ENCODE peak calls at places on chromosomes 2 and 18, in six cellular contexts. One of them, this sample, is unnamed.
A peak's percentile ranks its signal among the peaks of the same experiment; 100 is the strongest.

GRCh38 chr18:41657189-41657588 is 297.8 kb upstream of the PIK3C3 start:
- DNase-seq in RPMI7951: no peak
- DNase-seq in HFF-Myc: no peak
- DNase-seq in H4: no peak
- DNase-seq in activated T-helper 1 cell treated with anti-CD3 and anti-CD28 coated beads, Interleukin-2, amount 50 U/mL, for 16 hours: no peak
- DNase-seq in AML-193: no peak
- DNase-seq in this sample: no peak

GRCh38 chr2:238841542-238842181 is 6.2 kb upstream of the TWIST2 start:
- DNase-seq in RPMI7951: peak; percentile 36
- DNase-seq in HFF-Myc: peak; percentile 93
- DNase-seq in H4: no peak
- DNase-seq in activated T-helper 1 cell treated with anti-CD3 and anti-CD28 coated beads, Interleukin-2, amount 50 U/mL, for 16 hours: no peak
- DNase-seq in AML-193: no peak
- DNase-seq in this sample: no peak

GRCh38 chr2:127421116-127421800 is 3.0 kb downstream of the PROC start:
- DNase-seq in RPMI7951: no peak
- DNase-seq in HFF-Myc: no peak
- DNase-seq in H4: no peak
- DNase-seq in activated T-helper 1 cell treated with anti-CD3 and anti-CD28 coated beads, Interleukin-2, amount 50 U/mL, for 16 hours: no peak
- DNase-seq in AML-193: no peak
- DNase-seq in this sample: peak; percentile 13

GRCh38 chr2:237465515-237466227 is 21.4 kb upstream of the MLPH start:
- DNase-seq in RPMI7951: peak; percentile 98
- DNase-seq in HFF-Myc: no peak
- DNase-seq in H4: peak; percentile 78
- DNase-seq in activated T-helper 1 cell treated with anti-CD3 and anti-CD28 coated beads, Interleukin-2, amount 50 U/mL, for 16 hours: no peak
- DNase-seq in AML-193: no peak
- DNase-seq in this sample: no peak

GRCh38 chr2:219727771-219728429 is 100.5 kb downstream of the SLC4A3 start:
- DNase-seq in RPMI7951: no peak
- DNase-seq in HFF-Myc: no peak
- DNase-seq in H4: no peak
- DNase-seq in activated T-helper 1 cell treated with anti-CD3 and anti-CD28 coated beads, Interleukin-2, amount 50 U/mL, for 16 hours: no peak
- DNase-seq in AML-193: no peak
- DNase-seq in this sample: no peak

GRCh38 chr18:3478262-3478978 is 28.4 kb downstream of the TGIF1 start:
- DNase-seq in RPMI7951: no peak
- DNase-seq in HFF-Myc: no peak
- DNase-seq in H4: no peak
- DNase-seq in activated T-helper 1 cell treated with anti-CD3 and anti-CD28 coated beads, Interleukin-2, amount 50 U/mL, for 16 hours: no peak
- DNase-seq in AML-193: peak; percentile 66
- DNase-seq in this sample: no peak

GRCh38 chr2:102392942-102393341 is 30.0 kb upstream of the IL18RAP start:
- DNase-seq in RPMI7951: no peak
- DNase-seq in HFF-Myc: no peak
- DNase-seq in H4: no peak
- DNase-seq in activated T-helper 1 cell treated with anti-CD3 and anti-CD28 coated beads, Interleukin-2, amount 50 U/mL, for 16 hours: no peak
- DNase-seq in AML-193: no peak
- DNase-seq in this sample: no peak

GRCh38 chr2:53787911-53788289 is 1.1 kb downstream of the ERLEC1 start:
- DNase-seq in RPMI7951: peak; percentile 11
- DNase-seq in HFF-Myc: no peak
- DNase-seq in H4: no peak
- DNase-seq in activated T-helper 1 cell treated with anti-CD3 and anti-CD28 coated beads, Interleukin-2, amount 50 U/mL, for 16 hours: no peak
- DNase-seq in AML-193: peak; percentile 14
- DNase-seq in this sample: no peak

GRCh38 chr18:12304351-12305210 is 3.5 kb upstream of the TUBB6 start:
- DNase-seq in RPMI7951: no peak
- DNase-seq in HFF-Myc: no peak
- DNase-seq in H4: no peak
- DNase-seq in activated T-helper 1 cell treated with anti-CD3 and anti-CD28 coated beads, Interleukin-2, amount 50 U/mL, for 16 hours: no peak
- DNase-seq in AML-193: no peak
- DNase-seq in this sample: peak; percentile 76

GRCh38 chr2:160109939-160110673 is 47.7 kb upstream of the PLA2R1 start:
- DNase-seq in RPMI7951: peak; percentile 82
- DNase-seq in HFF-Myc: peak; percentile 59
- DNase-seq in H4: peak; percentile 74
- DNase-seq in activated T-helper 1 cell treated with anti-CD3 and anti-CD28 coated beads, Interleukin-2, amount 50 U/mL, for 16 hours: no peak
- DNase-seq in AML-193: peak; percentile 70
- DNase-seq in this sample: peak; percentile 56

GRCh38 chr2:235605306-235605998 is 111.6 kb downstream of the AGAP1 start:
- DNase-seq in RPMI7951: peak; percentile 96
- DNase-seq in HFF-Myc: peak; percentile 87
- DNase-seq in H4: peak; percentile 90
- DNase-seq in activated T-helper 1 cell treated with anti-CD3 and anti-CD28 coated beads, Interleukin-2, amount 50 U/mL, for 16 hours: no peak
- DNase-seq in AML-193: no peak
- DNase-seq in this sample: no peak

GRCh38 chr2:45577426-45577825 is 33.6 kb downstream of the SRBD1 start:
- DNase-seq in RPMI7951: no peak
- DNase-seq in HFF-Myc: no peak
- DNase-seq in H4: no peak
- DNase-seq in activated T-helper 1 cell treated with anti-CD3 and anti-CD28 coated beads, Interleukin-2, amount 50 U/mL, for 16 hours: no peak
- DNase-seq in AML-193: no peak
- DNase-seq in this sample: no peak

GRCh38 chr2:64399521-64399920 is 54.4 kb upstream of the LGALSL start:
- DNase-seq in RPMI7951: no peak
- DNase-seq in HFF-Myc: no peak
- DNase-seq in H4: no peak
- DNase-seq in activated T-helper 1 cell treated with anti-CD3 and anti-CD28 coated beads, Interleukin-2, amount 50 U/mL, for 16 hours: no peak
- DNase-seq in AML-193: no peak
- DNase-seq in this sample: no peak

GRCh38 chr2:871175-871727 is 79.4 kb upstream of the SNTG2 start:
- DNase-seq in RPMI7951: no peak
- DNase-seq in HFF-Myc: no peak
- DNase-seq in H4: no peak
- DNase-seq in activated T-helper 1 cell treated with anti-CD3 and anti-CD28 coated beads, Interleukin-2, amount 50 U/mL, for 16 hours: no peak
- DNase-seq in AML-193: no peak
- DNase-seq in this sample: no peak

GRCh38 chr18:79405781-79406575 is 10.2 kb downstream of the NFATC1 start:
- DNase-seq in RPMI7951: no peak
- DNase-seq in HFF-Myc: no peak
- DNase-seq in H4: no peak
- DNase-seq in activated T-helper 1 cell treated with anti-CD3 and anti-CD28 coated beads, Interleukin-2, amount 50 U/mL, for 16 hours: peak; percentile 73
- DNase-seq in AML-193: peak; percentile 67
- DNase-seq in this sample: no peak

GRCh38 chr18:13369756-13370510 is 151.4 kb downstream of the LDLRAD4 start:
- DNase-seq in RPMI7951: peak; percentile 8
- DNase-seq in HFF-Myc: no peak
- DNase-seq in H4: no peak
- DNase-seq in activated T-helper 1 cell treated with anti-CD3 and anti-CD28 coated beads, Interleukin-2, amount 50 U/mL, for 16 hours: no peak
- DNase-seq in AML-193: no peak
- DNase-seq in this sample: no peak

GRCh38 chr2:12109363-12110017 is 363.1 kb downstream of the LPIN1 start:
- DNase-seq in RPMI7951: no peak
- DNase-seq in HFF-Myc: no peak
- DNase-seq in H4: no peak
- DNase-seq in activated T-helper 1 cell treated with anti-CD3 and anti-CD28 coated beads, Interleukin-2, amount 50 U/mL, for 16 hours: no peak
- DNase-seq in AML-193: no peak
- DNase-seq in this sample: no peak

GRCh38 chr2:150679456-150680120 is 192.1 kb upstream of the RND3 start:
- DNase-seq in RPMI7951: peak; percentile 21
- DNase-seq in HFF-Myc: no peak
- DNase-seq in H4: no peak
- DNase-seq in activated T-helper 1 cell treated with anti-CD3 and anti-CD28 coated beads, Interleukin-2, amount 50 U/mL, for 16 hours: no peak
- DNase-seq in AML-193: no peak
- DNase-seq in this sample: no peak

GRCh38 chr2:172643142-172643541 is 87.3 kb downstream of the PDK1 start:
- DNase-seq in RPMI7951: peak; percentile 43
- DNase-seq in HFF-Myc: peak; percentile 65
- DNase-seq in H4: peak; percentile 17
- DNase-seq in activated T-helper 1 cell treated with anti-CD3 and anti-CD28 coated beads, Interleukin-2, amount 50 U/mL, for 16 hours: no peak
- DNase-seq in AML-193: no peak
- DNase-seq in this sample: no peak

GRCh38 chr2:161586517-161587167 is 37.6 kb upstream of the SLC4A10 start:
- DNase-seq in RPMI7951: peak; percentile 34
- DNase-seq in HFF-Myc: peak; percentile 7
- DNase-seq in H4: peak; percentile 14
- DNase-seq in activated T-helper 1 cell treated with anti-CD3 and anti-CD28 coated beads, Interleukin-2, amount 50 U/mL, for 16 hours: no peak
- DNase-seq in AML-193: peak; percentile 28
- DNase-seq in this sample: no peak

GRCh38 chr2:11270891-11271290 is 73.5 kb downstream of the ROCK2 start:
- DNase-seq in RPMI7951: peak; percentile 16
- DNase-seq in HFF-Myc: peak; percentile 72
- DNase-seq in H4: no peak
- DNase-seq in activated T-helper 1 cell treated with anti-CD3 and anti-CD28 coated beads, Interleukin-2, amount 50 U/mL, for 16 hours: no peak
- DNase-seq in AML-193: no peak
- DNase-seq in this sample: no peak

GRCh38 chr2:42794271-42795046 is 2.1 kb upstream of the HAAO start:
- DNase-seq in RPMI7951: no peak
- DNase-seq in HFF-Myc: no peak
- DNase-seq in H4: no peak
- DNase-seq in activated T-helper 1 cell treated with anti-CD3 and anti-CD28 coated beads, Interleukin-2, amount 50 U/mL, for 16 hours: no peak
- DNase-seq in AML-193: peak; percentile 29
- DNase-seq in this sample: no peak

GRCh38 chr2:53610260-53610659 is 157.3 kb upstream of the CHAC2 start:
- DNase-seq in RPMI7951: no peak
- DNase-seq in HFF-Myc: no peak
- DNase-seq in H4: no peak
- DNase-seq in activated T-helper 1 cell treated with anti-CD3 and anti-CD28 coated beads, Interleukin-2, amount 50 U/mL, for 16 hours: no peak
- DNase-seq in AML-193: no peak
- DNase-seq in this sample: no peak

GRCh38 chr2:119222863-119223520 is 642 bp upstream of the STEAP3 start:
- DNase-seq in RPMI7951: no peak
- DNase-seq in HFF-Myc: no peak
- DNase-seq in H4: no peak
- DNase-seq in activated T-helper 1 cell treated with anti-CD3 and anti-CD28 coated beads, Interleukin-2, amount 50 U/mL, for 16 hours: no peak
- DNase-seq in AML-193: no peak
- DNase-seq in this sample: no peak

GRCh38 chr18:11871501-11871900 is 20.3 kb downstream of the CHMP1B start:
- DNase-seq in RPMI7951: peak; percentile 8
- DNase-seq in HFF-Myc: no peak
- DNase-seq in H4: no peak
- DNase-seq in activated T-helper 1 cell treated with anti-CD3 and anti-CD28 coated beads, Interleukin-2, amount 50 U/mL, for 16 hours: no peak
- DNase-seq in AML-193: no peak
- DNase-seq in this sample: no peak

GRCh38 chr2:50597206-50597605 is 434.7 kb downstream of the NRXN1 start:
- DNase-seq in RPMI7951: no peak
- DNase-seq in HFF-Myc: no peak
- DNase-seq in H4: no peak
- DNase-seq in activated T-helper 1 cell treated with anti-CD3 and anti-CD28 coated beads, Interleukin-2, amount 50 U/mL, for 16 hours: no peak
- DNase-seq in AML-193: no peak
- DNase-seq in this sample: no peak

GRCh38 chr2:221972813-221973478 is 325.9 kb downstream of the PAX3 start:
- DNase-seq in RPMI7951: no peak
- DNase-seq in HFF-Myc: no peak
- DNase-seq in H4: no peak
- DNase-seq in activated T-helper 1 cell treated with anti-CD3 and anti-CD28 coated beads, Interleukin-2, amount 50 U/mL, for 16 hours: no peak
- DNase-seq in AML-193: no peak
- DNase-seq in this sample: no peak

GRCh38 chr2:67260348-67261277 is 136.5 kb upstream of the ETAA1 start:
- DNase-seq in RPMI7951: peak; percentile 92
- DNase-seq in HFF-Myc: peak; percentile 85
- DNase-seq in H4: peak; percentile 91
- DNase-seq in activated T-helper 1 cell treated with anti-CD3 and anti-CD28 coated beads, Interleukin-2, amount 50 U/mL, for 16 hours: no peak
- DNase-seq in AML-193: no peak
- DNase-seq in this sample: no peak

This sample was measured in breast epithelium.